ENCODE peak calls at places on chromosomes 5 and 9, in six cellular contexts. B is tibial artery, Q is fibroblast of the aortic adventitia, H is endodermal cell, Z is cardiac muscle cell, C is H1. R is an unnamed sample.

GRCh38 chr5:50476549-50476948 is 35.5 kb upstream of the EMB start:
- DNase-seq in B (no peak), Q (no peak), H (no peak), Z (no peak), C (no peak), R (no peak)

GRCh38 chr5:32251864-32252458 is 60.8 kb downstream of the MTMR12 start:
- DNase-seq in B (no peak), Q (no peak), H (no peak), Z (peak; percentile 33), C (no peak), R (no peak)

GRCh38 chr5:123795688-123796087 is 283.7 kb downstream of the CSNK1G3 start:
- DNase-seq in B (no peak), Q (no peak), H (no peak), Z (no peak), C (no peak), R (peak; percentile 15)

GRCh38 chr9:73152953-73153352 is 1.3 kb downstream of the ANXA1 start:
- DNase-seq in B (no peak), Q (peak; percentile 49), H (no peak), Z (peak; percentile 51), C (no peak), R (no peak)

GRCh38 chr5:1876708-1877433 is 5.9 kb downstream of the IRX4 start:
- DNase-seq in B (no peak), Q (no peak), H (no peak), Z (no peak), C (no peak), R (no peak)

GRCh38 chr5:51376504-51376903 is 6.7 kb upstream of the ISL1 start:
- DNase-seq in B (no peak), Q (no peak), H (peak; percentile 51), Z (no peak), C (no peak), R (no peak)

GRCh38 chr5:157828949-157829639 is 29.9 kb downstream of the CLINT1 start:
- DNase-seq in B (no peak), Q (no peak), H (peak; percentile 73), Z (no peak), C (no peak), R (peak; percentile 21)

GRCh38 chr5:121088341-121088740 is 624.2 kb downstream of the PRR16 start:
- DNase-seq in B (no peak), Q (no peak), H (no peak), Z (no peak), C (no peak), R (no peak)

GRCh38 chr5:109743041-109743531 is 53.4 kb downstream of the MAN2A1 start:
- DNase-seq in B (no peak), Q (no peak), H (no peak), Z (no peak), C (no peak), R (no peak)

GRCh38 chr5:83011990-83012389 is 65.2 kb downstream of the TMEM167A start:
- DNase-seq in B (no peak), Q (no peak), H (no peak), Z (no peak), C (no peak), R (no peak)

GRCh38 chr5:135465391-135466122 is 13.4 kb upstream of the TIFAB start:
- DNase-seq in B (no peak), Q (no peak), H (no peak), Z (no peak), C (no peak), R (no peak)

GRCh38 chr9:134165357-134166315 is 1.3 kb upstream of the RNU6ATAC start:
- DNase-seq in B (no peak), Q (peak; percentile 50), H (peak; percentile 67), Z (peak; percentile 36), C (no peak), R (peak; percentile 46)

GRCh38 chr9:91035825-91036208 is 234.2 kb downstream of the SYK start:
- DNase-seq in B (no peak), Q (no peak), H (no peak), Z (no peak), C (no peak), R (no peak)

GRCh38 chr5:25964009-25964372 is 1074.4 kb downstream of the CDH9 start:
- DNase-seq in B (no peak), Q (no peak), H (no peak), Z (no peak), C (no peak), R (no peak)

GRCh38 chr9:121242955-121243346 is 25.0 kb upstream of the GSN start:
- DNase-seq in B (no peak), Q (peak; percentile 78), H (no peak), Z (peak; percentile 25), C (no peak), R (no peak)

GRCh38 chr5:38018011-38018410 is 178.2 kb upstream of the GDNF start:
- DNase-seq in B (no peak), Q (no peak), H (no peak), Z (no peak), C (no peak), R (no peak)

GRCh38 chr5:10250804-10251276 is 760 bp downstream of the CCT5 start:
- DNase-seq in B (no peak), Q (peak; percentile 24), H (no peak), Z (peak; percentile 42), C (no peak), R (peak; percentile 27)

GRCh38 chr9:125646222-125647100 is 60.5 kb downstream of the MAPKAP1 start:
- DNase-seq in B (no peak), Q (peak; percentile 44), H (no peak), Z (peak; percentile 40), C (no peak), R (no peak)

GRCh38 chr9:132249123-132249522 is 87.3 kb downstream of the NTNG2 start:
- DNase-seq in B (no peak), Q (no peak), H (no peak), Z (no peak), C (no peak), R (no peak)

GRCh38 chr9:132245465-132245864 is 83.6 kb downstream of the NTNG2 start:
- DNase-seq in B (no peak), Q (no peak), H (no peak), Z (no peak), C (no peak), R (no peak)

GRCh38 chr9:132247942-132248341 is 86.1 kb downstream of the NTNG2 start:
- DNase-seq in B (no peak), Q (no peak), H (no peak), Z (no peak), C (no peak), R (no peak)

GRCh38 chr9:132249690-132250089 is 87.8 kb downstream of the NTNG2 start:
- DNase-seq in B (no peak), Q (no peak), H (no peak), Z (no peak), C (no peak), R (no peak)

GRCh38 chr9:132250324-132251262 is 88.7 kb downstream of the NTNG2 start:
- DNase-seq in B (no peak), Q (no peak), H (peak; percentile 32), Z (no peak), C (no peak), R (no peak)
- TF ChIP-seq CTCF in B (no peak), Q (no peak), H (no peak), Z (no peak), C (no peak), R (no peak)

DNA sequence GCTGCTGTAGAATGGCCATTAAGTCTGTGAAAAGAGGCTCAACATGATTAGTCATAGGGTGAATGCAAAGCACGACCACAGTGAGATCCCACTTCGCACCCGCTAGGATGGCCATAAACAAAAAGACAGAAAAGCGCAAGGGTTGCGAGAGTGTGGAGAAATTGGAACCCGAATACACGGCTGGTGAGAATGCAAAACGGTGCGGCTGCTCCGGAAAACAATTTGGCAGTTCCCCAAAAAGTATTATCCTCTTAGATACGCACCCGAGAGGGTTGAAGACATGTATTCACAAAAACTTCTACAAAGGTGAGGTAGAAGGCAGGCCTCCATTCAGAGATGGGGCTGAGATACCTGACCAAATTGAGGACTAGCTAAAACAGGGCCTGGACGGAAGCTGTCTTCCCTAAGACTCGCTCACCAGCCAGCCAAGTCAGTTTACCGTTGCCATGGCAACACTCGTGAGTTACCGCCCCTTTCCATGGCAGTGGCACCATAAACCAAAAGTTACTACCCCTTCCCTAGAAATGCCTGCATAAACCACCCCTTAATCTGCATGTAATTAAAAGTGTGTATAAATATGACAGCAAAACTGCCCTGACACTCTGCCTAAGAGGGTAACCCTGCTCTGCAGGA is 726 bp upstream of the PSMB7 start:
- DNase-seq in B (no peak), Q (no peak), H (peak; percentile 79), Z (no peak), C (no peak), R (no peak)
- H3K4me3 ChIP-seq in B (peak overlapping the region; percentile 95), Q (no peak overlapping the region), H (peak overlapping the region; percentile 98), Z (peak overlapping the region; percentile 81), C (no peak overlapping the region), R (peak overlapping the region; percentile 99)

GRCh38 chr9:136138566-136138965 is 19.9 kb upstream of the TMEM250 start:
- DNase-seq in B (no peak), Q (no peak), H (peak; percentile 95), Z (peak; percentile 20), C (peak; percentile 66), R (no peak)
- TF ChIP-seq CTCF in B (no peak), Q (peak; percentile 20), H (peak; percentile 88), Z (peak; percentile 44), C (no peak), R (peak; percentile 18)

GRCh38 chr5:174688441-174689354 is 35.7 kb upstream of the MSX2 start:
- DNase-seq in B (no peak), Q (no peak), H (peak; percentile 75), Z (no peak), C (no peak), R (no peak)
- H3K4me3 ChIP-seq in B (no peak overlapping the region), Q (no peak overlapping the region), H (peak overlapping the region; percentile 48), Z (peak overlapping the region; percentile 7), C (peak overlapping the region; percentile 55), R (no peak overlapping the region)

GRCh38 chr5:126594676-126595485 is at the start of gene ALDH7A1:
- DNase-seq in B (peak; percentile 92), Q (peak; percentile 93), H (peak; percentile 99), Z (peak; percentile 98), C (peak; percentile 96), R (peak; percentile 98)
- TF ChIP-seq CTCF in B (peak; percentile 26), Q (peak; percentile 58), H (peak; percentile 68), Z (peak; percentile 53), C (peak; percentile 59), R (peak; percentile 45)

R was measured in foreskin fibroblast.